ENCODE peak calls at places on chromosome 2, in eight cellular contexts. L is neural crest cell; E is left lobe of liver; P is DMS53; N is activated CD8-positive, alpha-beta memory T cell treated with anti-CD3 and anti-CD28 coated beads, Interleukin-2, amount 10 ng/mL, durations not matched to agents 7 days and 5 days; W is hippocampal formation; F is T-helper 1 cell; S is astrocyte of the spinal cord. R is an unnamed sample.

GRCh38 chr2:220504890-220505564 is 877.6 kb downstream of the SLC4A3 start:
- DNase-seq in L (no peak), E (no peak), P (peak), N (no peak), W (no peak), F (no peak), S (peak), R (no peak)

GRCh38 chr2:30165050-30165520 is 18.3 kb downstream of the YPEL5 start:
- DNase-seq in L (peak), E (peak), P (peak), N (peak), W (peak), F (peak), S (peak), R (peak)

GRCh38 chr2:60234274-60234976 is 319.0 kb downstream of the BCL11A start:
- DNase-seq in L (no peak), E (no peak), P (no peak), N (no peak), W (no peak), F (no peak), S (no peak), R (no peak)

GRCh38 chr2:217289153-217289908 is 429.5 kb upstream of the TNP1 start:
- DNase-seq in L (no peak), E (no peak), P (no peak), N (no peak), W (no peak), F (no peak), S (no peak), R (no peak)

GRCh38 chr2:44118257-44118656 is 50.4 kb upstream of the PPM1B start:
- DNase-seq in L (no peak), E (no peak), P (no peak), N (peak), W (no peak), F (no peak), S (no peak), R (no peak)

GRCh38 chr2:157868993-157869392 is 7.1 kb downstream of the ACVR1 start:
- DNase-seq in L (no peak), E (no peak), P (peak), N (no peak), W (no peak), F (no peak), S (no peak), R (no peak)

GRCh38 chr2:217988840-217989204 is 14.0 kb downstream of the TNS1 start:
- DNase-seq in L (no peak), E (no peak), P (peak), N (no peak), W (no peak), F (no peak), S (no peak), R (no peak)

GRCh38 chr2:196464311-196464710 is 175.2 kb upstream of the CCDC150 start:
- DNase-seq in L (no peak), E (no peak), P (peak), N (no peak), W (no peak), F (no peak), S (peak), R (no peak)

GRCh38 chr2:215365184-215365658 is 53.4 kb downstream of the ATIC start:
- DNase-seq in L (no peak), E (no peak), P (no peak), N (no peak), W (no peak), F (no peak), S (peak), R (no peak)

GRCh38 chr2:173347305-173348168 is 7.1 kb upstream of the CDCA7 start:
- DNase-seq in L (no peak), E (no peak), P (peak), N (no peak), W (no peak), F (no peak), S (no peak), R (no peak)

GRCh38 chr2:203819434-203820133 is 48.0 kb upstream of the CTLA4 start:
- DNase-seq in L (no peak), E (no peak), P (peak), N (no peak), W (no peak), F (no peak), S (no peak), R (no peak)

R was measured in GM12892.